ENCODE peak calls at places on chromosome 3, in six cellular contexts. J is HEK293T, X is left ventricle myocardium inferior, H is activated gamma-delta T cell treated with Interleukin-2 at 50 U/mL for 16 hours, D is astrocyte of the spinal cord, L is activated T-helper 1 cell treated with Interleukin-2 at 50 U/mL for 16 hours. K is an unnamed sample.
A peak's percentile ranks its signal among the peaks of the same experiment; 100 is the strongest.

GRCh38 chr3:25592510-25592968 is 72.2 kb downstream of the TOP2B start:
- DNase-seq in J (peak; percentile 22), X (peak; percentile 55), H (no peak), D (peak; percentile 85), L (no peak), K (peak; percentile 60)

GRCh38 chr3:57983734-57984518 is 24.3 kb upstream of the FLNB start:
- DNase-seq in J (no peak), X (peak; percentile 49), H (peak; percentile 10), D (peak; percentile 82), L (peak; percentile 13), K (peak; percentile 60)

GRCh38 chr3:191641789-191642188 is 180.8 kb downstream of the PYDC2 start:
- DNase-seq in J (no peak), X (no peak), H (no peak), D (no peak), L (no peak), K (no peak)

GRCh38 chr3:126124896-126125295 is 41.0 kb upstream of the SLC41A3 start:
- DNase-seq in J (no peak), X (peak; percentile 3), H (no peak), D (no peak), L (no peak), K (no peak)

GRCh38 chr3:13549513-13550256 is 760 bp downstream of the FBLN2 start:
- DNase-seq in J (no peak), X (no peak), H (peak; percentile 62), D (no peak), L (no peak), K (no peak)

GRCh38 chr3:32815812-32816438 is 1.9 kb upstream of the TRIM71 start:
- DNase-seq in J (no peak), X (no peak), H (no peak), D (no peak), L (no peak), K (no peak)

GRCh38 chr3:151976211-151977050 is 103.0 kb downstream of the SUCNR1 start:
- DNase-seq in J (no peak), X (no peak), H (no peak), D (peak; percentile 98), L (no peak), K (no peak)

GRCh38 chr3:34483290-34483887 is 685.0 kb downstream of the PDCD6IP start:
- DNase-seq in J (no peak), X (no peak), H (no peak), D (peak; percentile 0), L (no peak), K (no peak)

GRCh38 chr3:32113981-32114566 is 7.7 kb downstream of the GPD1L start:
- DNase-seq in J (no peak), X (no peak), H (no peak), D (no peak), L (no peak), K (no peak)

GRCh38 chr3:11260460-11260859 is 11.7 kb upstream of the ATG7 start:
- DNase-seq in J (no peak), X (no peak), H (no peak), D (no peak), L (no peak), K (no peak)

GRCh38 chr3:56915969-56916586 is 114.3 kb upstream of the ARHGEF3 start:
- DNase-seq in J (no peak), X (peak; percentile 30), H (peak; percentile 65), D (no peak), L (peak; percentile 61), K (peak; percentile 50)

GRCh38 chr3:13346481-13347389 is 73.4 kb downstream of the NUP210 start:
- DNase-seq in J (no peak), X (peak; percentile 26), H (peak; percentile 73), D (no peak), L (peak; percentile 65), K (peak; percentile 55)

GRCh38 chr3:50627407-50628051 is 10.6 kb downstream of the MAPKAPK3 start:
- DNase-seq in J (peak; percentile 33), X (peak; percentile 63), H (no peak), D (peak; percentile 67), L (no peak), K (peak; percentile 65)

GRCh38 chr3:174170248-174170647 is 688.9 kb upstream of the NAALADL2 start:
- DNase-seq in J (peak; percentile 51), X (no peak), H (no peak), D (no peak), L (no peak), K (no peak)

GRCh38 chr3:191301982-191302381 is 27.2 kb upstream of the CCDC50 start:
- DNase-seq in J (no peak), X (no peak), H (no peak), D (no peak), L (no peak), K (no peak)

GRCh38 chr3:3189961-3190360 is 10.5 kb upstream of the CRBN start:
- DNase-seq in J (no peak), X (no peak), H (no peak), D (no peak), L (no peak), K (no peak)

GRCh38 chr3:96266395-96267187 is 547.8 kb upstream of the EPHA6 start:
- DNase-seq in J (no peak), X (no peak), H (no peak), D (peak; percentile 22), L (no peak), K (no peak)

GRCh38 chr3:9915252-9916141 is 1.4 kb upstream of the IL17RC start:
- DNase-seq in J (peak; percentile 42), X (peak; percentile 79), H (no peak), D (peak; percentile 44), L (no peak), K (peak; percentile 85)

GRCh38 chr3:165643433-165643824 is 193.8 kb downstream of the BCHE start:
- DNase-seq in J (no peak), X (no peak), H (no peak), D (peak; percentile 78), L (no peak), K (no peak)

GRCh38 chr3:98171066-98171465 is 4.6 kb downstream of the OR5H15 start:
- DNase-seq in J (no peak), X (no peak), H (no peak), D (no peak), L (no peak), K (no peak)

GRCh38 chr3:106609666-106610301 is 741.0 kb upstream of the CBLB start:
- DNase-seq in J (peak; percentile 53), X (no peak), H (peak; percentile 62), D (peak; percentile 97), L (peak; percentile 22), K (no peak)

GRCh38 chr3:14001136-14001535 is 121.3 kb upstream of the WNT7A start:
- DNase-seq in J (no peak), X (no peak), H (no peak), D (peak; percentile 43), L (no peak), K (no peak)

GRCh38 chr3:106114220-106114619 is 245.4 kb upstream of the CBLB start:
- DNase-seq in J (no peak), X (no peak), H (no peak), D (no peak), L (no peak), K (no peak)